ENCODE peak calls at places on chromosomes 13 and 19, in nine cellular contexts. U, Y, N, H, C, V, P, O and W are unnamed samples.

GRCh38 chr19:16180611-16181010 is 4.6 kb upstream of the FAM32A start:
- DNase-seq in U (no peak), Y (no peak), N (no peak), H (no peak), C (peak; percentile 71), V (no peak), P (no peak), O (no peak), W (no peak)

GRCh38 chr19:52679598-52679997 is 41.4 kb upstream of the ZNF83 start:
- DNase-seq in U (no peak), Y (no peak), N (no peak), H (no peak), C (no peak), V (no peak), P (no peak), O (no peak), W (no peak)

GRCh38 chr19:31160346-31160926 is 188.8 kb downstream of the TSHZ3 start:
- DNase-seq in U (no peak), Y (no peak), N (no peak), H (no peak), C (peak; percentile 1), V (no peak), P (no peak), O (no peak), W (no peak)

GRCh38 chr19:49801966-49802661 is 11.0 kb downstream of the FUZ start:
- DNase-seq in U (no peak), Y (no peak), N (peak; percentile 77), H (peak; percentile 85), C (no peak), V (no peak), P (no peak), O (peak; percentile 86), W (no peak)

GRCh38 chr13:97141564-97142005 is 80.5 kb upstream of the MBNL2 start:
- DNase-seq in U (peak; percentile 90), Y (no peak), N (peak; percentile 81), H (peak; percentile 53), C (peak; percentile 94), V (peak; percentile 9), P (peak; percentile 20), O (peak; percentile 36), W (no peak)

GRCh38 chr13:47897411-47898050 is 103.5 kb downstream of the SUCLA2 start:
- DNase-seq in U (no peak), Y (no peak), N (no peak), H (no peak), C (peak; percentile 80), V (no peak), P (no peak), O (no peak), W (no peak)

GRCh38 chr13:39876258-39876657 is 220.8 kb downstream of the COG6 start:
- DNase-seq in U (no peak), Y (no peak), N (no peak), H (no peak), C (peak; percentile 87), V (no peak), P (no peak), O (no peak), W (no peak)

GRCh38 chr13:102905905-102906304 is 60.1 kb downstream of the ERCC5 start:
- DNase-seq in U (no peak), Y (no peak), N (no peak), H (no peak), C (no peak), V (no peak), P (no peak), O (no peak), W (no peak)

GRCh38 chr13:53778937-53779336 is 750.3 kb downstream of the OLFM4 start:
- DNase-seq in U (no peak), Y (no peak), N (no peak), H (no peak), C (no peak), V (no peak), P (no peak), O (no peak), W (no peak)

GRCh38 chr19:3528080-3528479 is 10.9 kb upstream of the TEKTIP1 start:
- DNase-seq in U (no peak), Y (no peak), N (no peak), H (no peak), C (no peak), V (no peak), P (no peak), O (no peak), W (no peak)

GRCh38 chr19:19224150-19224851 is 12.5 kb downstream of the NCAN start:
- DNase-seq in U (no peak), Y (no peak), N (no peak), H (no peak), C (no peak), V (no peak), P (no peak), O (no peak), W (no peak)

GRCh38 chr19:19909654-19910053 is 8.9 kb downstream of the ZNF93 start:
- DNase-seq in U (no peak), Y (no peak), N (no peak), H (no peak), C (no peak), V (no peak), P (no peak), O (no peak), W (no peak)

GRCh38 chr19:17996826-17997316 is 11.1 kb upstream of the ARRDC2 start:
- DNase-seq in U (peak; percentile 48), Y (peak; percentile 84), N (peak; percentile 34), H (peak; percentile 94), C (peak; percentile 75), V (peak; percentile 92), P (peak; percentile 92), O (peak; percentile 71), W (peak; percentile 90)

GRCh38 chr19:16386619-16387240 is 62.1 kb downstream of the KLF2 start:
- DNase-seq in U (peak; percentile 27), Y (no peak), N (no peak), H (peak; percentile 62), C (peak; percentile 62), V (peak; percentile 72), P (peak; percentile 77), O (peak; percentile 27), W (peak; percentile 69)

GRCh38 chr13:109835321-109835720 is 48.9 kb upstream of the IRS2 start:
- DNase-seq in U (no peak), Y (no peak), N (no peak), H (no peak), C (no peak), V (no peak), P (no peak), O (no peak), W (no peak)

GRCh38 chr13:47945738-47946137 is 55.3 kb downstream of the SUCLA2 start:
- DNase-seq in U (no peak), Y (no peak), N (no peak), H (no peak), C (peak; percentile 23), V (no peak), P (no peak), O (no peak), W (no peak)

GRCh38 chr13:63651394-63651793 is 2235.7 kb upstream of the PCDH20 start:
- DNase-seq in U (no peak), Y (no peak), N (no peak), H (no peak), C (no peak), V (no peak), P (no peak), O (no peak), W (no peak)

GRCh38 chr13:111114362-111115050 is 604 bp upstream of the ARHGEF7 start:
- DNase-seq in U (no peak), Y (no peak), N (peak; percentile 35), H (peak; percentile 66), C (no peak), V (peak; percentile 58), P (peak; percentile 57), O (no peak), W (peak; percentile 41)

GRCh38 chr13:19345916-19346422 is 164.3 kb upstream of the TUBA3C start:
- DNase-seq in U (no peak), Y (no peak), N (no peak), H (no peak), C (peak; percentile 2), V (no peak), P (no peak), O (no peak), W (no peak)

GRCh38 chr13:27919299-27919933 is 384 bp upstream of the PDX1 start:
- DNase-seq in U (peak; percentile 45), Y (no peak), N (no peak), H (no peak), C (no peak), V (peak; percentile 82), P (no peak), O (no peak), W (peak; percentile 76)

GRCh38 chr13:94110011-94110410 is 369.5 kb downstream of the DCT start:
- DNase-seq in U (no peak), Y (no peak), N (no peak), H (no peak), C (no peak), V (no peak), P (no peak), O (no peak), W (no peak)

GRCh38 chr13:23160241-23161175 is 20.3 kb upstream of the SGCG start:
- DNase-seq in U (no peak), Y (no peak), N (no peak), H (peak; percentile 63), C (no peak), V (peak; percentile 36), P (no peak), O (no peak), W (no peak)

GRCh38 chr13:94569615-94570014 is 26.3 kb downstream of the TGDS start:
- DNase-seq in U (no peak), Y (no peak), N (no peak), H (no peak), C (no peak), V (no peak), P (no peak), O (no peak), W (no peak)